ENCODE peak calls at places on chromosomes 11 and 22, in eight cellular contexts. One of them, this sample, is unnamed.

GRCh38 chr22:50340157-50340879 is 2.8 kb upstream of the PPP6R2 start:
- DNase-seq in fibroblast of lung: peak; percentile 35
- DNase-seq in Caco-2: peak; percentile 55
- DNase-seq in left ventricle myocardium inferior: no peak
- DNase-seq in AG04450: no peak
- DNase-seq in osteoblast: no peak
- DNase-seq in foreskin fibroblast: no peak
- DNase-seq in IMR-90: no peak
- DNase-seq in this sample: no peak

GRCh38 chr11:72257551-72257950 is 13.6 kb upstream of the PHOX2A start:
- DNase-seq in osteoblast: no peak
- DNase-seq in left ventricle myocardium inferior: no peak
- DNase-seq in foreskin fibroblast: no peak
- DNase-seq in Caco-2: no peak
- DNase-seq in fibroblast of lung: peak; percentile 19
- DNase-seq in IMR-90: no peak
- DNase-seq in AG04450: no peak
- DNase-seq in this sample: no peak

GRCh38 chr22:28903719-28904118 is 20.3 kb downstream of the ZNRF3 start:
- DNase-seq in osteoblast: no peak
- DNase-seq in IMR-90: no peak
- DNase-seq in Caco-2: no peak
- DNase-seq in left ventricle myocardium inferior: no peak
- DNase-seq in fibroblast of lung: peak; percentile 30
- DNase-seq in AG04450: no peak
- DNase-seq in foreskin fibroblast: no peak
- DNase-seq in this sample: no peak

GRCh38 chr11:330307-330693 is 9.6 kb upstream of the IFITM3 start:
- DNase-seq in IMR-90: no peak
- DNase-seq in fibroblast of lung: no peak
- DNase-seq in osteoblast: peak; percentile 62
- DNase-seq in Caco-2: no peak
- DNase-seq in AG04450: no peak
- DNase-seq in left ventricle myocardium inferior: no peak
- DNase-seq in foreskin fibroblast: no peak
- DNase-seq in this sample: no peak

GRCh38 chr11:9533736-9534473 is 39.6 kb upstream of the WEE1 start:
- DNase-seq in left ventricle myocardium inferior: no peak
- DNase-seq in fibroblast of lung: peak; percentile 73
- DNase-seq in IMR-90: no peak
- DNase-seq in osteoblast: no peak
- DNase-seq in foreskin fibroblast: no peak
- DNase-seq in Caco-2: no peak
- DNase-seq in AG04450: no peak
- DNase-seq in this sample: no peak

GRCh38 chr11:2929511-2929879 is 275 bp upstream of the PHLDA2 start:
- DNase-seq in fibroblast of lung: peak; percentile 77
- DNase-seq in osteoblast: peak; percentile 100
- DNase-seq in left ventricle myocardium inferior: no peak
- DNase-seq in Caco-2: peak; percentile 79
- DNase-seq in AG04450: no peak
- DNase-seq in IMR-90: peak; percentile 72
- DNase-seq in foreskin fibroblast: peak; percentile 85
- DNase-seq in this sample: peak; percentile 86

GRCh38 chr11:92861641-92862040 is 107.8 kb upstream of the MTNR1B start:
- DNase-seq in fibroblast of lung: no peak
- DNase-seq in left ventricle myocardium inferior: no peak
- DNase-seq in foreskin fibroblast: no peak
- DNase-seq in IMR-90: no peak
- DNase-seq in Caco-2: no peak
- DNase-seq in osteoblast: no peak
- DNase-seq in AG04450: no peak
- DNase-seq in this sample: no peak

GRCh38 chr11:11584446-11584810 is 37.4 kb downstream of the GALNT18 start:
- DNase-seq in Caco-2: no peak
- DNase-seq in IMR-90: peak; percentile 97
- DNase-seq in osteoblast: peak; percentile 92
- DNase-seq in foreskin fibroblast: peak; percentile 62
- DNase-seq in AG04450: peak; percentile 87
- DNase-seq in fibroblast of lung: peak; percentile 95
- DNase-seq in left ventricle myocardium inferior: no peak
- DNase-seq in this sample: peak; percentile 45

GRCh38 chr22:31613286-31613903 is 48.6 kb downstream of the PISD start:
- DNase-seq in AG04450: no peak
- DNase-seq in IMR-90: no peak
- DNase-seq in left ventricle myocardium inferior: no peak
- DNase-seq in fibroblast of lung: no peak
- DNase-seq in foreskin fibroblast: no peak
- DNase-seq in osteoblast: peak; percentile 71
- DNase-seq in Caco-2: no peak
- DNase-seq in this sample: no peak

GRCh38 chr11:109937968-109938367 is 155.2 kb upstream of the ZC3H12C start:
- DNase-seq in osteoblast: no peak
- DNase-seq in AG04450: no peak
- DNase-seq in Caco-2: no peak
- DNase-seq in IMR-90: no peak
- DNase-seq in fibroblast of lung: no peak
- DNase-seq in left ventricle myocardium inferior: no peak
- DNase-seq in foreskin fibroblast: no peak
- DNase-seq in this sample: no peak

GRCh38 chr11:69377953-69378302 is 84.0 kb downstream of the MYEOV start:
- DNase-seq in left ventricle myocardium inferior: peak; percentile 9
- DNase-seq in Caco-2: no peak
- DNase-seq in osteoblast: peak; percentile 66
- DNase-seq in fibroblast of lung: no peak
- DNase-seq in IMR-90: no peak
- DNase-seq in AG04450: no peak
- DNase-seq in foreskin fibroblast: no peak
- DNase-seq in this sample: no peak

GRCh38 chr22:38705235-38706100 is at the start of gene GTPBP1:
- DNase-seq in foreskin fibroblast: peak; percentile 100
- DNase-seq in IMR-90: peak; percentile 100
- DNase-seq in Caco-2: peak; percentile 98
- DNase-seq in osteoblast: peak; percentile 100
- DNase-seq in fibroblast of lung: peak; percentile 100
- DNase-seq in AG04450: peak; percentile 100
- DNase-seq in left ventricle myocardium inferior: peak; percentile 96
- DNase-seq in this sample: peak; percentile 100

GRCh38 chr11:2825886-2826678 is 59.5 kb downstream of the CDKN1C start:
- DNase-seq in left ventricle myocardium inferior: peak; percentile 60
- DNase-seq in foreskin fibroblast: peak; percentile 88
- DNase-seq in fibroblast of lung: peak; percentile 98
- DNase-seq in IMR-90: peak; percentile 95
- DNase-seq in osteoblast: peak; percentile 99
- DNase-seq in Caco-2: peak; percentile 51
- DNase-seq in AG04450: peak; percentile 91
- DNase-seq in this sample: peak; percentile 98

GRCh38 chr11:129694966-129695365 is 120.7 kb upstream of the TMEM45B start:
- DNase-seq in foreskin fibroblast: no peak
- DNase-seq in left ventricle myocardium inferior: no peak
- DNase-seq in fibroblast of lung: peak; percentile 13
- DNase-seq in AG04450: no peak
- DNase-seq in osteoblast: peak; percentile 46
- DNase-seq in Caco-2: no peak
- DNase-seq in IMR-90: no peak
- DNase-seq in this sample: no peak

GRCh38 chr22:50008151-50009040 is 4.2 kb downstream of the IL17REL start:
- DNase-seq in IMR-90: no peak
- DNase-seq in foreskin fibroblast: no peak
- DNase-seq in osteoblast: peak; percentile 76
- DNase-seq in Caco-2: no peak
- DNase-seq in AG04450: no peak
- DNase-seq in fibroblast of lung: no peak
- DNase-seq in left ventricle myocardium inferior: peak; percentile 8
- DNase-seq in this sample: no peak

DNA sequence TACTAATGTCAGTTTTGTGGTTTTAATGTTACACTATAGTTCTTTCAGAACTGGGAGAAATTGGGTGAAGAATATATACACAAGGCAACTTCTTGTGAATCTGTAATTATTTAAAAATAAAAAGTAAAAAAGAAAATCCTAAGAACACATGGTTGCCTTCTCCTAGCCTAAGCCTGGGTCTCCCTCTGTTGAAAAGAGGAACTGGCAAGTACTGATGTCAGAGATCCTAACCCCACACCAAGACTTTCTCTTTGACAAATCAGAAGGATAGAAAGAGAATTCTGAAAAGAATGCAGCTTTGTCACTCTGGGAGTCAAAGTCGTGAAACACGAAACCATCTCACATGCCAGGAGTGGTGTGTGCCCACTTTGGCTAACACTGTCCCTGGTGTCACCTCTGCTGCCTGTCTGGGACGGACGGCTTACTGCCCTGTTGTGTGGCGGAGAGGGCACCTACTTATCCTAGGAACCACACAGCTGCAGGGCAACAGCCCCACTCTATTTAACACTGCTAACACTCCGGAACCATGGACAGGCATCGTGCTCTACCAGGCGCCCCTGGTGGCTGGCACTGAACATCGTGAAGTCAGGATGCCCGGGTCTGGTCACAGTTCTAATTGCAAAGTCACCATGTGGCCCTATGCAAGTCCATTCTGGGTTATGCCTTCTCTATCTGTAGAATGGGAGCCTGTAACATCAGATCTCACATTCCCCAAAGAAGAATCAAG is 108.8 kb upstream of the CD82 start:
- DNase-seq in AG04450: no peak
- DNase-seq in foreskin fibroblast: no peak
- DNase-seq in osteoblast: no peak
- DNase-seq in IMR-90: no peak
- DNase-seq in fibroblast of lung: no peak
- DNase-seq in Caco-2: peak; percentile 24
- DNase-seq in left ventricle myocardium inferior: peak; percentile 28
- DNase-seq in this sample: no peak
- TF ChIP-seq CTCF in AG04450: peak; percentile 27
- TF ChIP-seq CTCF in foreskin fibroblast: peak; percentile 22
- TF ChIP-seq CTCF in osteoblast: peak; percentile 40
- TF ChIP-seq CTCF in IMR-90: peak; percentile 16
- TF ChIP-seq CTCF in fibroblast of lung: no peak
- TF ChIP-seq CTCF in Caco-2: peak; percentile 44
- TF ChIP-seq CTCF in left ventricle myocardium inferior: peak; percentile 57
- TF ChIP-seq CTCF in this sample: peak; percentile 30

DNA sequence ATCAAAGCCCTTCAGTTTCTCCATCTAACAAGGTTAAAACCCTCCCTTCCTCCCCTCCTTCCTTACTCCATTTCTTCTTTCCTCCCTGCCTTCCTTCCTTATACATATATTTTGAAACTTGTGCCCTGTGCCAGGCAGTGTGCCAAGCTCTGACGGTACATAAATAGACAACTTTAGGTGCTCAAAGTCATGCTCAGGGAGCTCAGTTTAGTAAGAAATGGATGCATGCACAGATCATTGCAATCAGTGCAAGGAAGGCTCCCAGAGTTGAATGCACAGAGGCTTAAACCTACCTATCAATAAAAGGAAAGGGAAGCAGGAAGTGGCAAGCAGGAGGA is 13.4 kb downstream of the FZD4 start:
- DNase-seq in IMR-90: no peak
- DNase-seq in osteoblast: peak; percentile 18
- DNase-seq in fibroblast of lung: no peak
- DNase-seq in foreskin fibroblast: no peak
- DNase-seq in left ventricle myocardium inferior: no peak
- DNase-seq in AG04450: no peak
- DNase-seq in Caco-2: no peak
- DNase-seq in this sample: no peak
- H3K4me3 ChIP-seq in IMR-90: no peak overlapping the region
- H3K4me3 ChIP-seq in osteoblast: peak overlapping the region; percentile 6
- H3K4me3 ChIP-seq in fibroblast of lung: peak overlapping the region; percentile 17
- H3K4me3 ChIP-seq in foreskin fibroblast: no peak overlapping the region
- H3K4me3 ChIP-seq in left ventricle myocardium inferior: peak overlapping the region; percentile 0
- H3K4me3 ChIP-seq in AG04450: no peak overlapping the region
- H3K4me3 ChIP-seq in Caco-2: no peak overlapping the region
- H3K4me3 ChIP-seq in this sample: no peak overlapping the region

GRCh38 chr11:108796551-108796950 is 131.7 kb downstream of the DDX10 start:
- DNase-seq in foreskin fibroblast: no peak
- DNase-seq in osteoblast: no peak
- DNase-seq in Caco-2: no peak
- DNase-seq in fibroblast of lung: no peak
- DNase-seq in AG04450: no peak
- DNase-seq in left ventricle myocardium inferior: no peak
- DNase-seq in IMR-90: no peak
- DNase-seq in this sample: no peak

GRCh38 chr11:108793611-108794010 is 128.7 kb downstream of the DDX10 start:
- DNase-seq in fibroblast of lung: no peak
- DNase-seq in Caco-2: no peak
- DNase-seq in AG04450: no peak
- DNase-seq in left ventricle myocardium inferior: no peak
- DNase-seq in foreskin fibroblast: no peak
- DNase-seq in osteoblast: no peak
- DNase-seq in IMR-90: no peak
- DNase-seq in this sample: no peak

GRCh38 chr11:108802492-108802891 is 137.6 kb downstream of the DDX10 start:
- DNase-seq in Caco-2: no peak
- DNase-seq in foreskin fibroblast: no peak
- DNase-seq in osteoblast: no peak
- DNase-seq in left ventricle myocardium inferior: no peak
- DNase-seq in IMR-90: no peak
- DNase-seq in AG04450: no peak
- DNase-seq in fibroblast of lung: no peak
- DNase-seq in this sample: no peak

GRCh38 chr11:108793138-108793537 is 128.3 kb downstream of the DDX10 start:
- DNase-seq in left ventricle myocardium inferior: no peak
- DNase-seq in AG04450: no peak
- DNase-seq in fibroblast of lung: no peak
- DNase-seq in Caco-2: no peak
- DNase-seq in foreskin fibroblast: no peak
- DNase-seq in osteoblast: no peak
- DNase-seq in IMR-90: no peak
- DNase-seq in this sample: no peak

GRCh38 chr11:108797578-108798100 is 132.8 kb downstream of the DDX10 start:
- DNase-seq in AG04450: no peak
- DNase-seq in osteoblast: no peak
- DNase-seq in Caco-2: no peak
- DNase-seq in foreskin fibroblast: no peak
- DNase-seq in IMR-90: no peak
- DNase-seq in fibroblast of lung: no peak
- DNase-seq in left ventricle myocardium inferior: no peak
- DNase-seq in this sample: no peak
- TF ChIP-seq CTCF in AG04450: no peak
- TF ChIP-seq CTCF in osteoblast: no peak
- TF ChIP-seq CTCF in Caco-2: no peak
- TF ChIP-seq CTCF in foreskin fibroblast: no peak
- TF ChIP-seq CTCF in IMR-90: no peak
- TF ChIP-seq CTCF in fibroblast of lung: no peak
- TF ChIP-seq CTCF in left ventricle myocardium inferior: no peak
- TF ChIP-seq CTCF in this sample: no peak

DNA sequence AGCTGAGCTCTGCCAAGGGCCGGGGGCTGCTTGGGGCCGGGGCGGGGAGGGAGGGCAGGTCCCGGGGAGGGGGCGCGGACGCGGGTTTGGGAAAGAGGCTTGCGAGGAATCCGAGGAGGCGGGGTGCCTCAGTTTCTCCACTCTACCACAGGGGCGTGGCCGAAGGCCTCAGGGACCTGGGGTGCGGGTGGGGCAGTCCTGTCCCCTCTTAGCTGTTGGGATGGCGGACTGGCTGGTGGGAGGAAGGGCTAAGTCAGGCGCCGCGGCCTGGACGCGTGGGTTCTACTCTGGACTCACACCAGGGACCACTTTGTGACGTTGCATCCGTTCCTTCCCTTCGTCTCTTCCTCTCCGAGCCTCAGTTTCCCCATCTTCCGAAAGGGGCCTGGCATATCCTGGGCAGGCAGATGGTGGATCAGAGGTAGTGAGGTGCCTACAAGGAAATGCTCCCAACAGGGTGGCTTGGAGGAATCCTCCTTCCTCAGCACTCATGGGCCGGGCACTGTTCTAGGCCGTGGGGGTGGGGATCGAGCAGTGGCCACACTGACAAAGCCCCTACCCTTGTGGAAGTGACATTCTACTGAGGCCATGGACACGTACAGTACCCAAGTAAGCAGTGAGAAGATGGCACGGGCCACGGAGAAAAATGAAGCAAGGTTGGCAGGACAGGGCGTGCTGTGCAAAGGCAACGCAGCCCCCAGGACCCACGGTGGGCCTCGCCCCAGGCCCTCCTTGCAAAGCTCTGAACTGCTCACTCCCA is 13.2 kb downstream of the IGLL1 start:
- DNase-seq in IMR-90: no peak
- DNase-seq in foreskin fibroblast: no peak
- DNase-seq in fibroblast of lung: no peak
- DNase-seq in AG04450: no peak
- DNase-seq in osteoblast: peak; percentile 72
- DNase-seq in left ventricle myocardium inferior: no peak
- DNase-seq in Caco-2: no peak
- DNase-seq in this sample: no peak
- H3K4me3 ChIP-seq in IMR-90: no peak overlapping the region
- H3K4me3 ChIP-seq in foreskin fibroblast: no peak overlapping the region
- H3K4me3 ChIP-seq in fibroblast of lung: no peak overlapping the region
- H3K4me3 ChIP-seq in AG04450: no peak overlapping the region
- H3K4me3 ChIP-seq in osteoblast: no peak overlapping the region
- H3K4me3 ChIP-seq in left ventricle myocardium inferior: peak overlapping the region; percentile 56
- H3K4me3 ChIP-seq in Caco-2: peak overlapping the region; percentile 39
- H3K4me3 ChIP-seq in this sample: no peak overlapping the region